ENCODE peak calls at places on chromosomes 11 and 22, in four cellular contexts. O is H1, D is HCT116, L is K562. Y is an unnamed sample.

GRCh38 chr11:69367211-69367964 is 73.4 kb downstream of the MYEOV start:
- DNase-seq in O (peak), D (no peak), L (no peak), Y (no peak)

GRCh38 chr11:8252388-8252787 is 11.3 kb downstream of the LMO1 start:
- DNase-seq in O (peak), D (no peak), L (no peak), Y (no peak)

GRCh38 chr11:45048313-45048841 is 97.7 kb upstream of the TP53I11 start:
- DNase-seq in O (no peak), D (no peak), L (no peak), Y (no peak)

GRCh38 chr11:62554377-62554776 is 7.8 kb upstream of the AHNAK start:
- DNase-seq in O (no peak), D (no peak), L (no peak), Y (no peak)

GRCh38 chr11:58788355-58789023 is 56.0 kb downstream of the GLYATL2 start:
- DNase-seq in O (peak), D (peak), L (peak), Y (peak)

GRCh38 chr11:86523738-86524602 is 148.4 kb downstream of the ME3 start:
- DNase-seq in O (no peak), D (peak), L (peak), Y (peak)

GRCh38 chr11:128210148-128210940 is 377.0 kb downstream of the ETS1 start:
- DNase-seq in O (no peak), D (peak), L (no peak), Y (peak)

GRCh38 chr11:70423523-70424505 is 25.5 kb downstream of the CTTN start:
- DNase-seq in O (no peak), D (no peak), L (peak), Y (no peak)

GRCh38 chr11:10222399-10222798 is 71.6 kb downstream of the SBF2 start:
- DNase-seq in O (no peak), D (no peak), L (no peak), Y (no peak)

GRCh38 chr11:2883717-2884423 is 1.7 kb downstream of the CDKN1C start:
- DNase-seq in O (no peak), D (no peak), L (peak), Y (no peak)

GRCh38 chr22:35315855-35316745 is 16.4 kb downstream of the TOM1 start:
- DNase-seq in O (no peak), D (no peak), L (no peak), Y (peak)

GRCh38 chr22:20777420-20778177 is 3.7 kb downstream of the SERPIND1 start:
- DNase-seq in O (no peak), D (peak), L (peak), Y (peak)

GRCh38 chr22:17199131-17199731 is 20.0 kb downstream of the ADA2 start:
- DNase-seq in O (peak), D (no peak), L (no peak), Y (no peak)

GRCh38 chr11:75264971-75265370 is 24.4 kb downstream of the TPBGL start:
- DNase-seq in O (no peak), D (no peak), L (no peak), Y (no peak)

GRCh38 chr11:64007160-64007628 is 21.0 kb downstream of the OTUB1 start:
- DNase-seq in O (peak), D (no peak), L (peak), Y (no peak)

GRCh38 chr22:47316020-47316419 is 553.6 kb downstream of the TBC1D22A start:
- DNase-seq in O (no peak), D (no peak), L (no peak), Y (no peak)

GRCh38 chr11:86193297-86194095 is 51.1 kb upstream of the EED start:
- DNase-seq in O (peak), D (peak), L (peak), Y (peak)

GRCh38 chr11:117921456-117921855 is 7.7 kb downstream of the TMPRSS13 start:
- DNase-seq in O (no peak), D (no peak), L (no peak), Y (no peak)

GRCh38 chr11:83571301-83571700 is 285.1 kb upstream of the CCDC90B start:
- DNase-seq in O (no peak), D (no peak), L (no peak), Y (no peak)

GRCh38 chr11:64614927-64615326 is 23.9 kb downstream of the SLC22A12 start:
- DNase-seq in O (no peak), D (no peak), L (no peak), Y (no peak)

GRCh38 chr22:35140879-35141745 is 75.2 kb downstream of the ISX start:
- DNase-seq in O (peak), D (no peak), L (peak), Y (no peak)

GRCh38 chr22:26691377-26691716 is 34.0 kb downstream of the MIAT start:
- DNase-seq in O (no peak), D (no peak), L (no peak), Y (no peak)

GRCh38 chr22:42430486-42431125 is 1.6 kb downstream of the NFAM1 start:
- DNase-seq in O (no peak), D (no peak), L (no peak), Y (no peak)

GRCh38 chr11:115674176-115674575 is 170.0 kb upstream of the CADM1 start:
- DNase-seq in O (no peak), D (no peak), L (no peak), Y (no peak)

GRCh38 chr11:3796796-3797328 is 492 bp downstream of the NUP98 start:
- DNase-seq in O (no peak), D (no peak), L (peak), Y (no peak)

GRCh38 chr22:46410291-46410808 is 74.8 kb downstream of the TRMU start:
- DNase-seq in O (no peak), D (no peak), L (no peak), Y (no peak)

GRCh38 chr11:28900427-28900826 is 792.2 kb downstream of the METTL15 start:
- DNase-seq in O (no peak), D (no peak), L (no peak), Y (no peak)

GRCh38 chr11:19244084-19244483 is 3.3 kb upstream of the E2F8 start:
- DNase-seq in O (no peak), D (no peak), L (no peak), Y (peak)

GRCh38 chr11:57656936-57657289 is 649 bp upstream of the CLP1 start:
- DNase-seq in O (no peak), D (no peak), L (no peak), Y (no peak)

GRCh38 chr11:1641096-1641495 is 11.5 kb downstream of the KRTAP5-5 start:
- DNase-seq in O (no peak), D (no peak), L (no peak), Y (no peak)

GRCh38 chr11:76251576-76251975 is 45.3 kb upstream of the WNT11 start:
- DNase-seq in O (no peak), D (no peak), L (no peak), Y (no peak)

GRCh38 chr11:131302831-131303230 is 67.6 kb upstream of the NTM start:
- DNase-seq in O (no peak), D (no peak), L (no peak), Y (no peak)

GRCh38 chr11:33773399-33774355 is 643 bp downstream of the FBXO3 start:
- DNase-seq in O (peak), D (no peak), L (peak), Y (no peak)
- TF ChIP-seq JUND in O (no peak), D (no peak), L (no peak), Y (no peak)

GRCh38 chr22:18970180-18970947 is 34.3 kb upstream of the PRODH start:
- DNase-seq in O (peak), D (no peak), L (no peak), Y (peak)

GRCh38 chr22:18970948-18971315 is 34.8 kb upstream of the PRODH start:
- DNase-seq in O (no peak), D (no peak), L (no peak), Y (no peak)

GRCh38 chr22:18965526-18966421 is 29.7 kb upstream of the PRODH start:
- DNase-seq in O (no peak), D (no peak), L (no peak), Y (no peak)

GRCh38 chr22:18966748-18967147 is 30.7 kb upstream of the PRODH start:
- DNase-seq in O (no peak), D (no peak), L (no peak), Y (no peak)

GRCh38 chr22:18968011-18968749 is 32.1 kb upstream of the PRODH start:
- DNase-seq in O (peak), D (no peak), L (peak), Y (peak)
- TF ChIP-seq JUND in O (no peak), D (no peak), L (no peak), Y (no peak)

GRCh38 chr22:23282089-23282501 is 101.8 kb downstream of the BCR start:
- DNase-seq in O (no peak), D (peak), L (no peak), Y (no peak)
- TF ChIP-seq JUND in O (no peak), D (peak), L (peak), Y (no peak)

DNA sequence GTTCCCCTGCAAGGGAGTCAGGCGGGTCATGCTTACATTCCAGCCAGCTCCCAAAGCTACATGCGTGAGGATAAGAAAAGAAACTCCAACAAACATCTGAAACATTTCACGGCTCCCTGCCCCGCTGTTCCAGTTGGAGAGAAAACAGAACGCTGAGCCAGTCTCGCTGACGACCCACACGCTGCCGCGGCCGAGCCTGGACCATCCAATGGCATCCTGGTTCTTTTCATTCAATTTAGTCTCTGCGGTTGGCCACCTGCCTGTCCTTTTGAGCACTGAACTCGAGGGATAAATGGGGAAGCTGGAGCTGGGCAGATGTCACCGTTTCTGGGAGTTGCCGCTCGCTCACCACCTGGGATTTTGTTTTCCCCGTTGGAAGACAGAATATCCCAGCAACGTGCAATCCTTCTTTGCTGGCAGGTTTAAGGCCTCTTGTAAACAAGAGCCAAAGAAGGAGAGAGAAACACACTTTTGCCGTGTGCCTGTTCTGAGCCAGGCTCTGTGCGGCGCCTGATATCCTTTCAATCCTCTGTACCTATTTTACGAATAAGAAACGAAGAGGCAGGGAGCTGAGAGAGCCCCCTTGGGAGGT is 45.3 kb upstream of the SHISAL1 start:
- DNase-seq in O (no peak), D (no peak), L (no peak), Y (no peak)
- TF ChIP-seq JUND in O (no peak), D (no peak), L (no peak), Y (no peak)

GRCh38 chr11:96335389-96335788 is 7.6 kb downstream of the MAML2 start:
- DNase-seq in O (no peak), D (no peak), L (no peak), Y (no peak)
- TF ChIP-seq JUND in O (no peak), D (no peak), L (no peak), Y (no peak)

GRCh38 chr11:120808616-120809050 is 215.3 kb upstream of the TBCEL start:
- DNase-seq in O (no peak), D (no peak), L (no peak), Y (peak)

GRCh38 chr11:120805960-120806555 is 217.8 kb upstream of the TBCEL start:
- DNase-seq in O (no peak), D (no peak), L (no peak), Y (peak)

GRCh38 chr11:120811199-120811598 is 212.7 kb upstream of the TBCEL start:
- DNase-seq in O (no peak), D (no peak), L (no peak), Y (no peak)

GRCh38 chr11:120810251-120810650 is 213.7 kb upstream of the TBCEL start:
- DNase-seq in O (no peak), D (no peak), L (no peak), Y (no peak)

GRCh38 chr11:120807414-120808150 is 216.3 kb upstream of the TBCEL start:
- DNase-seq in O (no peak), D (no peak), L (no peak), Y (peak)
- TF ChIP-seq JUND in O (peak), D (peak), L (no peak), Y (peak)

DNA sequence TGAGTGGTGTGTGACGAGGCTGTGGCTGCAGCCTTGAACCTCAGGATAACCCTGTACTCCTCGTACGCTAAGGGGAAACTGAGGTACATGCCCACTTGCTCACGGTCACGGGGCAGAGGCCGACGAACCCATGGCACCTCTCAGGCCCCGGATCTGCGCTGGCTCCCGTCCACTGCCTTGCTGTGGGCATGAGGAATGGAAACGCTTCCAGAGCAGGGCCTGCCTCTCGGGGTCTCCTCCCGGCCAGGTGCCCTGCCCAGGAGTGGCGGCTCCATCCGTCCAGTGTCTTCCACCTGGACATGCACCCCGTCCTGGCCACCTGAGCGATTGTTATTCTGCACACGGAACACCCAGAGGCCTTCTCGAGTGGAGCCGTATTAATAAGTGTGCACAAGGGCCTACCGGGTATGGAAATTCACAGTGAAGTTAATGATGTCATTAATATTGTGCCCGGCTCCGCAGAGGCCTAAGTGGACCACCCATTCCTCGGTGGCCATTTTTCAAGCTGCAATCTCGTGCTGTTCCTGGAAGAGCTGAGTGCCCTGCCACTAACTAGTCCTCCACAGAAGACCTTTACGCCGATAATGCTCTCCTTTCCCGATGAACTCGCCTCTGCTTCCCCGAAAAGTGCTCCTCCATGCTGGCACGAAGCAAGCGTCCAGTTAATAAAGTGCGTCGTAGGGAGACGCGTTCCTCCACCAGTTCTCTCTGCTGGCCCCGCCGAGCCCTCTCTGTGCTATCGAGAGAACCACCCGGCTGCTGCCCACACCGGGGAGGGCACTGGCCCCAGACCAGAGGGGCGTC is 927.9 kb downstream of the BRD1 start:
- DNase-seq in O (no peak), D (no peak), L (no peak), Y (no peak)
- TF ChIP-seq JUND in O (no peak), D (no peak), L (no peak), Y (no peak)

GRCh38 chr11:120645639-120646038 is 134.1 kb downstream of the GRIK4 start:
- DNase-seq in O (peak), D (no peak), L (no peak), Y (no peak)
- TF ChIP-seq JUND in O (no peak), D (no peak), L (no peak), Y (no peak)